ENCODE peak calls at places on chromosomes 12 and 14, in seven cellular contexts. T is fibroblast of lung, S is sigmoid colon, R is HCT116, M is gastrocnemius medialis, X is Panc1, J is A549. Y is an unnamed sample.
A peak's percentile ranks its signal among the peaks of the same experiment; 100 is the strongest.

GRCh38 chr14:38290601-38291190 is 34.8 kb upstream of the CLEC14A start:
- DNase-seq in M (no peak), S (no peak), J (no peak), X (no peak), R (no peak), T (peak; percentile 95), Y (no peak)

GRCh38 chr12:3897400-3897910 is 24.3 kb upstream of the PARP11 start:
- DNase-seq in X (no peak), R (no peak), T (no peak), M (no peak), J (no peak), S (no peak), Y (no peak)

GRCh38 chr14:49919825-49920224 is 26.9 kb downstream of the ARF6 start:
- DNase-seq in R (no peak), T (no peak), J (no peak), S (no peak), M (no peak), X (no peak), Y (no peak)

GRCh38 chr14:54453252-54453651 is 12.1 kb upstream of the CNIH1 start:
- DNase-seq in X (no peak), M (no peak), T (no peak), S (no peak), R (no peak), J (no peak), Y (no peak)

GRCh38 chr12:32390572-32391219 is 8.7 kb upstream of the FGD4 start:
- DNase-seq in S (no peak), R (no peak), X (no peak), M (no peak), J (peak; percentile 77), T (no peak), Y (no peak)

GRCh38 chr12:68447807-68448138 is 115.6 kb upstream of the MDM1 start:
- DNase-seq in R (no peak), J (no peak), T (no peak), X (no peak), M (no peak), S (no peak), Y (no peak)

GRCh38 chr14:67837011-67837624 is 17.5 kb downstream of the RAD51B start:
- DNase-seq in R (peak; percentile 72), X (peak; percentile 42), T (peak; percentile 92), S (peak; percentile 71), M (no peak), J (peak; percentile 85), Y (peak; percentile 64)

GRCh38 chr14:72999316-72999715 is 27.6 kb downstream of the ZFYVE1 start:
- DNase-seq in X (no peak), T (no peak), R (no peak), M (no peak), J (no peak), S (no peak), Y (no peak)

GRCh38 chr12:116525418-116526001 is 33.7 kb upstream of the MAP1LC3B2 start:
- DNase-seq in S (peak; percentile 92), M (peak; percentile 20), X (no peak), R (peak; percentile 80), J (peak; percentile 87), T (peak; percentile 92), Y (no peak)

GRCh38 chr12:96035283-96036236 is at the start of gene LTA4H:
- DNase-seq in R (peak; percentile 98), M (peak; percentile 94), X (peak; percentile 97), J (peak; percentile 99), S (peak; percentile 99), T (peak; percentile 99), Y (peak; percentile 99)

GRCh38 chr14:79510659-79511058 is 700.6 kb downstream of the DIO2 start:
- DNase-seq in J (peak; percentile 4), X (no peak), R (no peak), T (peak; percentile 20), S (no peak), M (no peak), Y (no peak)

GRCh38 chr14:58014778-58015177 is 137.2 kb downstream of the ARMH4 start:
- DNase-seq in J (no peak), X (no peak), S (no peak), M (no peak), T (no peak), R (no peak), Y (no peak)

GRCh38 chr12:2651061-2651965 is 143.5 kb upstream of the FKBP4 start:
- DNase-seq in X (no peak), R (no peak), M (no peak), J (no peak), T (no peak), S (no peak), Y (no peak)

GRCh38 chr12:52634266-52635056 is 16.1 kb upstream of the KRT73 start:
- DNase-seq in M (peak; percentile 44), S (peak; percentile 90), X (no peak), R (no peak), T (no peak), J (no peak), Y (no peak)

GRCh38 chr14:71181215-71182003 is 274.1 kb downstream of the PCNX1 start:
- DNase-seq in S (no peak), T (no peak), J (peak; percentile 7), R (no peak), X (no peak), M (no peak), Y (peak; percentile 18)

GRCh38 chr12:56839489-56840442 is 76.6 kb downstream of the HSD17B6 start:
- DNase-seq in J (peak; percentile 65), X (peak; percentile 13), T (peak; percentile 33), R (peak; percentile 48), S (no peak), M (no peak), Y (peak; percentile 60)

GRCh38 chr14:77151245-77151644 is 9.7 kb upstream of the ZDHHC22 start:
- DNase-seq in R (no peak), T (no peak), M (no peak), X (no peak), J (peak; percentile 25), S (peak; percentile 17), Y (peak; percentile 36)

GRCh38 chr12:54030889-54031860 is 1.7 kb upstream of the HOXC5 start:
- DNase-seq in J (no peak), X (no peak), R (no peak), T (peak; percentile 32), S (no peak), M (no peak), Y (no peak)

GRCh38 chr14:53452005-53452678 is 299.0 kb upstream of the DDHD1 start:
- DNase-seq in T (no peak), R (no peak), S (no peak), X (no peak), J (no peak), M (no peak), Y (no peak)

GRCh38 chr12:58533652-58534051 is 386.7 kb downstream of the LRIG3 start:
- DNase-seq in S (no peak), R (no peak), M (no peak), X (no peak), T (no peak), J (no peak), Y (no peak)

GRCh38 chr12:79891506-79892162 is 43.3 kb downstream of the PPP1R12A start:
- DNase-seq in M (no peak), T (no peak), S (no peak), R (no peak), X (no peak), J (no peak), Y (no peak)

GRCh38 chr12:88202500-88202899 is 60.4 kb downstream of the TMTC3 start:
- DNase-seq in R (no peak), M (no peak), J (no peak), S (no peak), X (no peak), T (no peak), Y (no peak)

GRCh38 chr12:104446646-104447415 is 9.9 kb upstream of the CHST11 start:
- DNase-seq in S (no peak), X (no peak), M (no peak), J (no peak), T (no peak), R (no peak), Y (no peak)

GRCh38 chr12:49342914-49343731 is 3.6 kb upstream of the DNAJC22 start:
- DNase-seq in S (peak; percentile 65), R (no peak), M (no peak), T (no peak), J (peak; percentile 35), X (no peak), Y (no peak)

GRCh38 chr12:49345840-49346658 is 639 bp upstream of the DNAJC22 start:
- DNase-seq in X (no peak), T (no peak), J (no peak), M (no peak), R (no peak), S (peak; percentile 40), Y (no peak)

GRCh38 chr12:49346659-49347306 is at the start of gene DNAJC22:
- DNase-seq in S (peak; percentile 59), R (no peak), T (no peak), X (no peak), J (peak; percentile 37), M (no peak), Y (peak; percentile 41)

GRCh38 chr12:49345048-49345839 is 1.4 kb upstream of the DNAJC22 start:
- DNase-seq in M (no peak), X (no peak), T (no peak), S (peak; percentile 62), R (no peak), J (no peak), Y (peak; percentile 60)

GRCh38 chr12:49344486-49345047 is 2.1 kb upstream of the DNAJC22 start:
- DNase-seq in J (no peak), X (no peak), R (no peak), M (no peak), S (no peak), T (no peak), Y (no peak)
- H3K4me1 ChIP-seq in J (peaks cover 50% of the 10 kb centered on the region), X (peaks cover 22% of the 10 kb centered on the region), R (peaks cover 61% of the 10 kb centered on the region), M (peaks cover 36% of the 10 kb centered on the region), S (peaks cover 54% of the 10 kb centered on the region), T (peaks cover 25% of the 10 kb centered on the region), Y (peaks cover 19% of the 10 kb centered on the region)

DNA sequence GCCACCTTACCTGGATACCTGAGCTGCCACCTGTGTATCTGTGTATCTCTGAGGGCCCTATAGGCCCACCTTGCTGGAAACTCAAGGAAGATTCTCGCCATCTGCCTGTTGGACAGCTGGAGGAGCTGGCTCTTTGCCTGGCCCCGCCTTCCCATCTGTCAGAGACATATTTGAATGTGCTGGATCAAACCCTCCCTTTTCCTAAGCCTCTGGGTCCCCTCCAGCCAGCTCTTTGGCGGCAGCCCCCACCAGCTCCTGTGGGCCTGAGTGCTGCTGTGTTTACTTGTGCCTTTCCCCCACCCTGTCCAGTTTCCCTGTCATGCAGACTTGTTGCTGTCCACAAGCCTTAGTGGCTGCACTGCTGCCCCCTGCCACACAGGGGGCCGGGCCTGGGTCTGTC is 55.9 kb upstream of the SRSF5 start:
- DNase-seq in S (peak; percentile 88), J (no peak), X (no peak), T (peak; percentile 33), M (no peak), R (no peak), Y (peak; percentile 76)
- H3K27ac ChIP-seq in S (peak overlapping the region; percentile 69), J (no peak overlapping the region), X (no peak overlapping the region), T (no peak overlapping the region), M (peak overlapping the region; percentile 46), R (no peak overlapping the region), Y (no peak overlapping the region)

DNA sequence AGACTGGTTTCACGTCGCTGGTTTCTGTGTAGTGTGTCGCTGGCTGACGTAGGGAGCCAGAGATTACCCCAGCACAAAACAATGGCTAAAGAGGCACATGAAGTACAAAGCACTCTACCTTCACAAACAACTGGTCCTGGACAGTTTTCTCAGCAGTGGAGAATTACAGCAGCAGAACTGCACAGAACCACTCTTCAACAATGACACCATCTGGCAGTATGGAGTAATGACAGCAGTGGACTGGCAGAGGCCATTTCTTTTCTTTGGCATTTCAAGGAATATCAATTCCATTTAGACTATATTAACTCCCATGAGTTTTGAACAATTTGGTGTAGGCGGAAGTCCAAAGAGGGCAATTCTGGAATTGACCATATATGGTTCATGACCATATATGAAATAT is 1074.1 kb downstream of the AACS start:
- DNase-seq in T (no peak), S (no peak), X (no peak), R (no peak), M (no peak), J (no peak), Y (no peak)
- H3K9me3 ChIP-seq in T (no peaks in the 10 kb centered on the region), S (no peaks in the 10 kb centered on the region), X (no peaks in the 10 kb centered on the region), R (peaks cover 24% of the 10 kb centered on the region), M (no peaks in the 10 kb centered on the region), J (peaks cover 20% of the 10 kb centered on the region), Y (no peaks in the 10 kb centered on the region)

GRCh38 chr14:104105822-104106470 is 20.4 kb downstream of the ASPG start:
- DNase-seq in X (no peak), M (no peak), S (peak; percentile 61), T (no peak), J (no peak), R (no peak), Y (no peak)
- H3K4me1 ChIP-seq in X (no peaks in the 10 kb centered on the region), M (no peaks in the 10 kb centered on the region), S (no peaks in the 10 kb centered on the region), T (no peaks in the 10 kb centered on the region), J (no peaks in the 10 kb centered on the region), R (peaks cover 28% of the 10 kb centered on the region), Y (no peaks in the 10 kb centered on the region)

Y was measured in SJCRH30.